ENCODE peak calls at places on chromosomes 16 and 17, in seven cellular contexts. J, D, Y, S, K, G and Z are unnamed samples.

GRCh38 chr17:48612456-48612853 is 1.6 kb upstream of the HOXB7 start:
- DNase-seq in D (no peak), J (no peak), Y (no peak), G (no peak), K (no peak), S (no peak), Z (no peak)

GRCh38 chr16:88737298-88738166 is 31.2 kb downstream of the CTU2 start:
- DNase-seq in G (peak), D (no peak), K (peak), S (peak), J (peak), Y (peak), Z (no peak)

GRCh38 chr16:88531931-88532433 is 38.2 kb upstream of the ZC3H18 start:
- DNase-seq in D (no peak), S (no peak), G (no peak), J (no peak), K (no peak), Y (no peak), Z (no peak)

GRCh38 chr16:57260294-57260929 is 15.4 kb downstream of the ARL2BP start:
- DNase-seq in D (no peak), G (peak), K (peak), J (peak), Y (no peak), S (no peak), Z (peak)

GRCh38 chr17:80664217-80664780 is 119.7 kb downstream of the RPTOR start:
- DNase-seq in D (no peak), G (no peak), Y (no peak), K (no peak), J (no peak), S (no peak), Z (no peak)

GRCh38 chr16:82741073-82741615 is 114.4 kb downstream of the CDH13 start:
- DNase-seq in S (no peak), J (no peak), K (no peak), D (no peak), G (no peak), Y (no peak), Z (no peak)

GRCh38 chr16:53949716-53950410 is 245.9 kb downstream of the FTO start:
- DNase-seq in J (no peak), G (no peak), S (no peak), K (no peak), D (no peak), Y (no peak), Z (no peak)

GRCh38 chr17:410674-411401 is 58.2 kb upstream of the RPH3AL start:
- DNase-seq in J (peak), G (no peak), D (no peak), S (no peak), Y (no peak), K (no peak), Z (peak)

GRCh38 chr17:19538095-19539039 is 4.7 kb downstream of the SLC47A1 start:
- DNase-seq in K (no peak), G (no peak), D (no peak), J (peak), S (no peak), Y (no peak), Z (no peak)

GRCh38 chr16:89534147-89534788 is 26.1 kb downstream of the SPG7 start:
- DNase-seq in K (no peak), Y (no peak), G (no peak), J (peak), S (no peak), D (no peak), Z (no peak)

GRCh38 chr16:85114909-85115567 is 2.8 kb upstream of the CIBAR2 start:
- DNase-seq in G (peak), S (peak), J (peak), D (peak), K (peak), Y (peak), Z (peak)

GRCh38 chr16:88759245-88759975 is 25.6 kb downstream of the PIEZO1 start:
- DNase-seq in S (no peak), D (no peak), K (peak), G (no peak), Y (peak), J (peak), Z (no peak)

GRCh38 chr16:80717611-80718010 is 86.8 kb downstream of the CDYL2 start:
- DNase-seq in D (no peak), J (no peak), Y (no peak), K (no peak), G (no peak), S (no peak), Z (no peak)

GRCh38 chr16:31487076-31487719 is 4.3 kb downstream of the SLC5A2 start:
- DNase-seq in D (no peak), G (no peak), J (no peak), S (no peak), Y (no peak), K (no peak), Z (no peak)

GRCh38 chr17:27970587-27970986 is 71.9 kb upstream of the NLK start:
- DNase-seq in K (no peak), Y (no peak), S (no peak), D (no peak), J (no peak), G (no peak), Z (no peak)

GRCh38 chr17:9928601-9929341 is 23.7 kb upstream of the RCVRN start:
- DNase-seq in K (no peak), J (no peak), G (no peak), Y (no peak), D (no peak), S (peak), Z (no peak)

GRCh38 chr17:41498276-41498675 is 7.1 kb downstream of the KRT13 start:
- DNase-seq in K (no peak), Y (no peak), D (no peak), J (no peak), G (no peak), S (no peak), Z (no peak)

GRCh38 chr17:21171309-21171922 is 42.5 kb downstream of the TMEM11 start:
- DNase-seq in J (no peak), K (no peak), D (no peak), Y (no peak), S (no peak), G (peak), Z (no peak)

GRCh38 chr17:74959826-74960738 is 12.5 kb downstream of the HID1 start:
- DNase-seq in K (no peak), Y (no peak), D (no peak), G (no peak), J (no peak), S (no peak), Z (no peak)

GRCh38 chr17:29972277-29972676 is 30.8 kb downstream of the EFCAB5 start:
- DNase-seq in Y (no peak), G (no peak), S (no peak), J (no peak), K (no peak), D (no peak), Z (no peak)

GRCh38 chr16:85249830-85250455 is 137.7 kb upstream of the CIBAR2 start:
- DNase-seq in S (no peak), D (no peak), G (no peak), Y (no peak), J (no peak), K (no peak), Z (no peak)

GRCh38 chr17:7988750-7989178 is 13.7 kb upstream of the GUCY2D start:
- DNase-seq in K (no peak), G (peak), Y (peak), J (peak), D (no peak), S (peak), Z (peak)

GRCh38 chr16:12868169-12868568 is 33.2 kb upstream of the SHISA9 start:
- DNase-seq in G (no peak), S (no peak), J (no peak), Y (no peak), K (no peak), D (no peak), Z (no peak)

GRCh38 chr16:2824626-2825025 is 5.5 kb upstream of the ZG16B start:
- DNase-seq in K (no peak), S (no peak), D (no peak), G (no peak), J (peak), Y (no peak), Z (peak)

GRCh38 chr17:4908301-4908700 is 5.4 kb upstream of the CHRNE start:
- DNase-seq in D (no peak), G (no peak), Y (no peak), K (no peak), J (no peak), S (no peak), Z (no peak)

GRCh38 chr17:62616993-62617893 is 10.2 kb upstream of the MRC2 start:
- DNase-seq in G (no peak), J (no peak), K (no peak), S (no peak), D (no peak), Y (no peak), Z (no peak)

GRCh38 chr17:4433515-4434031 is at the start of gene SPNS3:
- DNase-seq in J (no peak), K (no peak), S (no peak), D (no peak), Y (no peak), G (no peak), Z (no peak)

GRCh38 chr17:68591583-68591982 is 9.6 kb downstream of the FAM20A start:
- DNase-seq in J (no peak), D (peak), S (no peak), K (no peak), G (no peak), Y (no peak), Z (no peak)

GRCh38 chr16:13350000-13350399 is 448.6 kb downstream of the SHISA9 start:
- DNase-seq in D (no peak), S (no peak), Y (no peak), J (no peak), G (no peak), K (no peak), Z (no peak)

GRCh38 chr17:7750321-7750821 is 32.8 kb downstream of the DNAH2 start:
- DNase-seq in K (no peak), S (no peak), G (no peak), Y (no peak), D (no peak), J (no peak), Z (no peak)

DNA sequence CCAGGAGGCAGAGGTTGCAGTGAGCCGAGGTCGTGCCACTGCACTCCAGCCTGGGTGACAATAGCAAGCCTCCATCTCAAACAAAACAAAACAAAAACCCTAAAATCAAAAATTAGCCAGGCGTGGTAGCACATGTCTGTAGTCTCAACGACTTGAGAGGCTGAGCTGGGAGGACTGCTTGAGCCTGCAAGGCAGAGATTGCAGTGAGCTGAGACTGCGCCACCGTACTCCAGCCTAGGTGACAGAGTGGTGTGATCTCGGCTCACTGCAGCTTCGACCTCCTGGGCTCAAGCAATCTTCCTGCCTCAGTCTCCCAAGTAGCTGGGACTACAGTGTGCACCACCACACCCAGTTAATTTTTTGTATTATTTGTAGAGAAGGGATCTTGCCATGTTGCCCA is 87.6 kb downstream of the MYH11 start:
- DNase-seq in J (no peak), G (no peak), Y (no peak), S (no peak), K (no peak), D (no peak), Z (no peak)
- TF ChIP-seq POLR2AphosphoS5 in J (no peak), G (no peak), Y (no peak), S (no peak), K (no peak), D (peak), Z (no peak)

GRCh38 chr16:14419817-14420216 is 210.2 kb downstream of the PARN start:
- DNase-seq in S (no peak), K (no peak), D (no peak), Y (no peak), G (no peak), J (no peak), Z (no peak)

GRCh38 chr16:14420721-14421488 is 209.2 kb downstream of the PARN start:
- DNase-seq in S (no peak), D (no peak), J (no peak), G (no peak), Y (no peak), K (no peak), Z (no peak)

GRCh38 chr16:14416184-14416583 is 213.9 kb downstream of the PARN start:
- DNase-seq in J (no peak), D (no peak), Y (no peak), K (no peak), S (no peak), G (no peak), Z (no peak)

GRCh38 chr16:14415291-14415690 is 214.8 kb downstream of the PARN start:
- DNase-seq in Y (no peak), G (no peak), D (no peak), J (no peak), S (no peak), K (no peak), Z (no peak)

GRCh38 chr16:14418795-14419225 is 211.2 kb downstream of the PARN start:
- DNase-seq in Y (peak), D (no peak), J (no peak), G (no peak), K (peak), S (no peak), Z (no peak)
- TF ChIP-seq POLR2A in Y (no peak), D (no peak), J (no peak), G (no peak), K (no peak), S (no peak), Z (no peak)

DNA sequence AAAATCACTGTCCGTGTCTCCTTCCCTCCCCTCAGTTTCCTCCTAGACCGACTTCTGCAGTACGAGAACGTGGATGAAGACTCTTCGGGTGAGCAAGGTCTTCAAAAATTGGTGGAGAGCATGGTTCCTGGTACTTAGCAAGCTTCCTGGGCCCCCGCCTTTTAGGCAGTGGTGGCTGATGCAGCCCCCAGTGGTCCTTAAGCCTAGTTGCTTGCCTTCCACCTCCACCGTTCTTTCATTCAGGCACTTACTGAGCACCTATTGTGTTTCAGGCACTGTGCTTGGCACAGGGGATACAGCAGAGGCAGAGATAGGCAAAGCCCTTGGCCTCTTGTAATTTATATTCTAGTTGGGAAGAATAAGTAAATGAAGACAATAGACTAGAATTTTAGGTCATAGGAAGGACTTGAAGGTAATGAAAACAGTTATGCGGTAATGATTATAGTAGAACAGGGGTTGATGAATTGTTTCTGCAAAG is 771 bp downstream of the INO80E start:
- DNase-seq in S (no peak), J (no peak), D (no peak), K (no peak), G (no peak), Y (no peak), Z (no peak)
- H3K27ac ChIP-seq in S (peak), J (peak), D (peak), K (peak), G (peak), Y (no peak), Z (no peak)

GRCh38 chr17:37710344-37710886 is 34.4 kb downstream of the HNF1B start:
- DNase-seq in K (peak), Y (peak), G (no peak), J (peak), D (no peak), S (peak), Z (no peak)
- TF ChIP-seq POLR2AphosphoS5 in K (peak), Y (peak), G (no peak), J (peak), D (no peak), S (no peak), Z (no peak)

GRCh38 chr16:4766875-4767628 is at the start of gene ZNF500:
- DNase-seq in S (peak), K (peak), Y (peak), D (peak), J (peak), G (peak), Z (peak)
- TF ChIP-seq POLR2A in S (peak), K (no peak), Y (peak), D (no peak), J (peak), G (peak), Z (peak)

GRCh38 chr16:48895142-48895541 is 285.2 kb upstream of the N4BP1 start:
- DNase-seq in J (no peak), S (no peak), G (no peak), D (no peak), Y (no peak), K (no peak), Z (no peak)
- H3K27ac ChIP-seq in J (no peak), S (no peak), G (no peak), D (no peak), Y (no peak), K (no peak), Z (no peak)

DNA sequence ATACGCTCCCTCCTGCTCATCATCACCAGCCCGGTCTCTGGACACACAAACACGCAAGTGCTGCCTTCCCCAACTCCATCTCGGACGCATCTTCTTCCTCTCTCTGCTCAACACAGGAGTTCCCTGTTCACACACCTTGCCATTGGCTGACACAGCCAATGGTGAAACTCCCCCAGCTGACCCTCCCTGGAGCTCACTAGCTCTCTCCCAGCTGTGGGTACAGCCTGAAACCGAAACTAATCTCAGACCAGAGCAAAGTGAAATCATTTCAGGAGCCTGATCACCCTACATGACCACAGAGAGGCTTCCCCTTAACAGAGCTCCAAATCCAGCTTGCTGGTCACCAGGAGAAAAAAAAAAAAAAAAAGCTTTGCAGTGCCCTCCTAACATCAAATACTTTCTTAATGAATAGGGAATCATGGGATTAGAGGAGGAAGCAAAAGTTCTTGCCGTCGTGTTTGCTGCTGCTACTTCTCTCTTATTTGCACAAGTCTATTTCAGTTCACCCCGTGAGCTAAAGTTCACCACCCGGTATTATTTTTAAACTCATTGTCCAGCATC is 8.3 kb downstream of the CUEDC1 start:
- DNase-seq in J (peak), S (no peak), G (peak), K (peak), D (no peak), Y (peak), Z (no peak)
- TF ChIP-seq POLR2AphosphoS5 in J (peak), S (no peak), G (no peak), K (no peak), D (peak), Y (peak), Z (no peak)